ENCODE peak calls at places on chromosomes 3 and 15, in six cellular contexts. I is K562, B is GM12878, L is HepG2, D is H1, X is HCT116. N is an unnamed sample. For H3K9me3, the result is how much of the 10 kb centered on the place peaks cover.

GRCh38 chr15:99635794-99636193 is 70.0 kb downstream of the MEF2A start:
- DNase-seq in I (no peak), B (peak), L (no peak), D (no peak), X (no peak), N (no peak)

GRCh38 chr3:183895296-183895695 is 10.6 kb upstream of the PARL start:
- DNase-seq in I (peak), B (no peak), L (peak), D (no peak), X (peak), N (peak)

GRCh38 chr3:142129516-142130171 is 19.7 kb downstream of the TFDP2 start:
- DNase-seq in I (no peak), B (no peak), L (no peak), D (no peak), X (no peak), N (no peak)

GRCh38 chr15:28021281-28022039 is 77.7 kb downstream of the OCA2 start:
- DNase-seq in I (peak), B (no peak), L (peak), D (peak), X (peak), N (peak)

GRCh38 chr3:149215474-149215873 is 6.2 kb downstream of the CP start:
- DNase-seq in I (no peak), B (no peak), L (peak), D (no peak), X (no peak), N (no peak)

GRCh38 chr3:58575986-58576652 is 1.1 kb downstream of the FAM107A start:
- DNase-seq in I (no peak), B (no peak), L (no peak), D (no peak), X (no peak), N (no peak)

GRCh38 chr3:47954562-47954961 is 61.7 kb downstream of the MAP4 start:
- DNase-seq in I (peak), B (no peak), L (peak), D (no peak), X (no peak), N (no peak)

GRCh38 chr15:87724330-87724729 is 532.2 kb downstream of the NTRK3 start:
- DNase-seq in I (no peak), B (no peak), L (no peak), D (no peak), X (no peak), N (no peak)

GRCh38 chr15:56469484-56469883 is 4.5 kb upstream of the MNS1 start:
- DNase-seq in I (no peak), B (no peak), L (peak), D (no peak), X (no peak), N (no peak)

GRCh38 chr15:101501703-101502373 is 12.3 kb upstream of the PCSK6 start:
- DNase-seq in I (peak), B (no peak), L (peak), D (peak), X (peak), N (no peak)

GRCh38 chr3:26236991-26237682 is 385.4 kb upstream of the LRRC3B start:
- DNase-seq in I (no peak), B (no peak), L (no peak), D (no peak), X (no peak), N (no peak)

GRCh38 chr3:12188328-12188648 is 29.6 kb upstream of the TIMP4 start:
- DNase-seq in I (no peak), B (no peak), L (no peak), D (no peak), X (no peak), N (no peak)

DNA sequence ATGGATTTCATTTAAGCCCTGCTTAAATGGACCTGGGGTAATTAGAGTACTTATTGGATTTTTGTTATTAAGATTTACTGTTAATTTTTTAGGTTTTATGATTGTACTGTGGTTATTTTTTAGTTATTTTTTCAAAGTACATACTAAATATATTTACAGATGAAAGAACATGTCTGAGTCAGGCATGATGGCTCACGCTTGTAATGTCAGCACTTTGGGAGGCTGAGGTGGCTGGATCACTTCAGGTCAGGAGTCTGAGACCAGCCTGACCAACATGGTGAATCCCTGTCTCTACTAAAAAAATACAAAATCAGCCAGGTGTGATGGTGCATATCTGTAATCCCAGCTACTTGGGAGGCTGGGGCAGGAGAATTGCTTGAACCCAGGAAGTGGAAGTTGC is 16.2 kb upstream of the RPL24 start:
- DNase-seq in I (no peak), B (no peak), L (no peak), D (no peak), X (no peak), N (no peak)
- TF ChIP-seq ZNF274 in I (no peak), B (no peak), L (no peak), D (no peak), X (no peak), N (no peak)

GRCh38 chr3:176513604-176514003 is 683.7 kb downstream of the TBL1XR1 start:
- DNase-seq in I (no peak), B (no peak), L (no peak), D (no peak), X (no peak), N (no peak)

GRCh38 chr3:176510097-176510496 is 687.2 kb downstream of the TBL1XR1 start:
- DNase-seq in I (no peak), B (no peak), L (no peak), D (no peak), X (no peak), N (no peak)

GRCh38 chr3:176514297-176514696 is 683.0 kb downstream of the TBL1XR1 start:
- DNase-seq in I (peak), B (no peak), L (peak), D (peak), X (peak), N (peak)

GRCh38 chr3:176505878-176506621 is 691.2 kb downstream of the TBL1XR1 start:
- DNase-seq in I (no peak), B (no peak), L (no peak), D (peak), X (no peak), N (peak)

GRCh38 chr3:176512037-176512436 is 685.2 kb downstream of the TBL1XR1 start:
- DNase-seq in I (no peak), B (no peak), L (no peak), D (no peak), X (no peak), N (no peak)
- H3K9me3 ChIP-seq in I (under half), B (under half), L (under half), D (under half), X (under half), N (half or more)

DNA sequence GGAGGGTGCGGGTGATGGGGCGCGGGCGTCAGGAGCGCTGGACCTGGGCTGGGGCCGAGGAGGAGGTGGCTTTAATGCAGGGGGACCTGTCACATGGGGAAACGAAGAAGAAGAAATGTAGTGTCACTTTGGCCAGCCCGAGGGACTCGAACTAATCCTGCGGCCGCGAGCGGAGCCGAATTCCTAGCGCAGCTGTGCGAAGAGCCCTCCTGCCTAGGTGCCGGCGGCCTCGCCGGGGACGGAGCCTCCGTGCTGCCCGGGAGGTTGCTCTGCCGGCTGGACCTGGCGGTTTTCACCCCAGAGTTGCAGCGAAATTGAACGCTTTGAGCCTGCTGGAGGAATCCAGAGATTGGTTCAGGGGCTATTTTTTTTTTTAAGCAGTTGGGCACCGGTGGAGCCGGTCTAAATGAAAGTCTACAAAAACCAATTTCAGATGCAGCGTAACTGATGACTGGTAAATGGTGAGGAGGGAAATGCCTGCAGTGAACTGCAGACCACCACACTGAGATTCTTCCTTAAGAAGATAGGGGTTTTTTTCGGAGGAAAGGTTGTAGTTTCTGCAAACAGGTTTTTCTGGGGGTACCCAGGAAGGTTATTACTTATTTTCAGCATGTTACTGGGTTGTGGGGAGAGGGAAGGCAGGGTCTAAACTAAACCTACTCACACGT is 674 bp downstream of the TMEM108 start:
- DNase-seq in I (peak), B (no peak), L (no peak), D (no peak), X (no peak), N (peak)
- H3K9ac ChIP-seq in I (peak), B (no peak), L (no peak), D (peak), X (no peak), N (peak)

GRCh38 chr15:66180706-66181105 is 72.8 kb downstream of the MEGF11 start:
- DNase-seq in I (no peak), B (no peak), L (no peak), D (no peak), X (no peak), N (no peak)
- TF ChIP-seq ZNF274 in I (no peak), B (no peak), L (no peak), D (no peak), X (no peak), N (no peak)

N was measured in NT2/D1.